ENCODE peak calls at places on chromosomes 1 and 21, in six cellular contexts. F is HCT116, I is GM12878, Q is HepG2, C is K562, T is H1. N is an unnamed sample.

GRCh38 chr1:183236158-183236725 is 50.2 kb downstream of the LAMC2 start:
- DNase-seq in I (no peak), T (no peak), C (no peak), F (no peak), Q (no peak), N (no peak)

GRCh38 chr1:183732251-183732650 is 72.7 kb upstream of the RGL1 start:
- DNase-seq in F (no peak), I (no peak), Q (no peak), C (no peak), T (no peak), N (no peak)

GRCh38 chr1:23575226-23575810 is 16.0 kb upstream of the ID3 start:
- DNase-seq in Q (no peak), I (no peak), C (no peak), T (no peak), F (no peak), N (no peak)

GRCh38 chr21:43974791-43975468 is 37.2 kb upstream of the TRAPPC10 start:
- DNase-seq in F (no peak), T (no peak), C (no peak), I (no peak), Q (no peak), N (no peak)

GRCh38 chr1:22184892-22185612 is 42.2 kb upstream of the WNT4 start:
- DNase-seq in Q (peak; percentile 10), F (no peak), C (no peak), T (no peak), I (no peak), N (peak; percentile 40)

GRCh38 chr1:207060596-207060995 is 7.5 kb downstream of the PFKFB2 start:
- DNase-seq in T (no peak), Q (no peak), I (no peak), F (no peak), C (no peak), N (no peak)

GRCh38 chr1:232426801-232427200 is 203.1 kb downstream of the SIPA1L2 start:
- DNase-seq in F (no peak), T (no peak), C (no peak), Q (no peak), I (no peak), N (no peak)

GRCh38 chr1:186188004-186188539 is 187.0 kb downstream of the TPR start:
- DNase-seq in C (no peak), I (no peak), F (peak; percentile 63), Q (no peak), T (no peak), N (no peak)

GRCh38 chr1:3477241-3478109 is 23.0 kb downstream of the ARHGEF16 start:
- DNase-seq in Q (no peak), C (no peak), F (no peak), I (no peak), T (no peak), N (peak; percentile 73)

GRCh38 chr1:21763236-21763635 is 19.7 kb downstream of the USP48 start:
- DNase-seq in F (no peak), I (no peak), Q (no peak), T (no peak), C (no peak), N (no peak)

GRCh38 chr1:91594383-91595065 is 93.9 kb downstream of the CDC7 start:
- DNase-seq in F (no peak), T (no peak), C (no peak), Q (no peak), I (no peak), N (no peak)

GRCh38 chr21:15804247-15804985 is 74.6 kb downstream of the USP25 start:
- DNase-seq in Q (no peak), C (no peak), T (no peak), I (no peak), F (no peak), N (no peak)

GRCh38 chr1:234699795-234700665 is 90.1 kb upstream of the IRF2BP2 start:
- DNase-seq in Q (no peak), C (peak; percentile 86), I (peak; percentile 83), F (peak; percentile 10), T (no peak), N (peak; percentile 36)
- TF ChIP-seq POLR2AphosphoS5 in Q (no peak), C (peak; percentile 67), I (peak; percentile 23), F (no peak), T (no peak), N (peak; percentile 39)

DNA sequence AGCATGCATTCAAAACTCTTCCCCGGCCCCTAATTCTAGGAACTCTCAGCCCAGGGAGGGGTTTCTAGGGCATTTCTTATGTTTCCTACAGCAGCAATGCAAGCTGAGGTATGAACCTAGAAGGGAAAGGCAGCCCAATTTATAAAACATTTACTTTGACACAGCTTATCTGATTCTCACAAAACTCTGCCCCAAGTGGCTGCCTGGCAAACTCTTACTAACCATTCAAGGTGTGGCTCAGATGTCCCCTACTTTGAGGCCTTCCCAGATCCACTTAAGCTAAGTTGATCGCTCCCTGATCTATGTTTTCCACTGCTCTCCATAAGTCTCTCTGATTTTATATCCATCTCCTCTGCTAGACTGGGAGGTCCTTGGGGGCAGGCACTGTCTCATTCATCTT is 35.4 kb downstream of the AK2 start:
- DNase-seq in T (no peak), Q (no peak), F (no peak), C (peak; percentile 53), I (no peak), N (no peak)
- TF ChIP-seq CTCF in T (no peak), Q (no peak), F (peak; percentile 10), C (peak; percentile 21), I (peak; percentile 52), N (peak; percentile 32)

DNA sequence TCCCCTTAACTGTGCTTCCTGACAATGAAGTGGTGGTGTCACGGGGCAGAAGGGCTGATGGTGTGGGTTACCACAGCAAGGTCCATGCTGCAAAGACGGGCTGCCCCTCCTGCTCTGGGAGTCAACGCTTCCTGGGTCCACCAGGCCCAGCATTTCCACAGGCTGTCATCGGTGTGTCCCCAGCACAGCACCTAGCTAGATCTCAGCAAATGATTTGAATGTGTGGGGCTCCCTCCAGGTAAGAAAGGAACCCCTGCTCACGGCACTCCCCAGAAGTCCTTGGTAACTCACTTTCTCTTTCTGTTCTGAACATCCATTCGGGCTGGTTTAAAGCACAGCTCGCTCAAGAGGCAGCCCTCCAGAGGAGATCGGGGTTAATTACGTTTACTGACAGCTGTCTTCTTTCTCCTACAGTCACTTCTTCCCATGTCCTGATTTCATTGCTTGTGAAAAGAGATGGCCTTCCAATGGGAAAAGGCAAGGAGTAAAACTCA is 27.3 kb downstream of the HIVEP3 start:
- DNase-seq in C (no peak), F (no peak), T (no peak), Q (peak; percentile 10), I (peak; percentile 68), N (peak; percentile 42)
- TF ChIP-seq YY1 in C (no peak), F (no peak), T (no peak), Q (no peak), I (peak; percentile 55), N (no peak)

GRCh38 chr1:11740258-11741192 is 4.6 kb downstream of the AGTRAP start:
- DNase-seq in T (no peak), C (peak; percentile 50), I (no peak), F (no peak), Q (no peak), N (no peak)
- TF ChIP-seq POLR2AphosphoS5 in T (no peak), C (no peak), I (no peak), F (no peak), Q (no peak), N (no peak)

GRCh38 chr1:160987359-160988062 is 32.9 kb upstream of the ITLN2 start:
- DNase-seq in F (no peak), I (no peak), C (no peak), Q (no peak), T (no peak), N (no peak)
- TF ChIP-seq CTCF in F (no peak), I (no peak), C (no peak), Q (no peak), T (no peak), N (no peak)

GRCh38 chr1:31934706-31935629 is 3.2 kb downstream of the PTP4A2 start:
- DNase-seq in C (no peak), I (no peak), T (no peak), Q (no peak), F (no peak), N (no peak)

GRCh38 chr1:31931241-31932225 is 6.6 kb downstream of the PTP4A2 start:
- DNase-seq in I (no peak), Q (no peak), C (no peak), T (no peak), F (no peak), N (no peak)

GRCh38 chr1:31930827-31931226 is 7.3 kb downstream of the PTP4A2 start:
- DNase-seq in Q (no peak), I (no peak), F (no peak), C (no peak), T (no peak), N (no peak)

GRCh38 chr1:31934251-31934650 is 3.9 kb downstream of the PTP4A2 start:
- DNase-seq in T (no peak), I (no peak), Q (no peak), F (no peak), C (no peak), N (no peak)

DNA sequence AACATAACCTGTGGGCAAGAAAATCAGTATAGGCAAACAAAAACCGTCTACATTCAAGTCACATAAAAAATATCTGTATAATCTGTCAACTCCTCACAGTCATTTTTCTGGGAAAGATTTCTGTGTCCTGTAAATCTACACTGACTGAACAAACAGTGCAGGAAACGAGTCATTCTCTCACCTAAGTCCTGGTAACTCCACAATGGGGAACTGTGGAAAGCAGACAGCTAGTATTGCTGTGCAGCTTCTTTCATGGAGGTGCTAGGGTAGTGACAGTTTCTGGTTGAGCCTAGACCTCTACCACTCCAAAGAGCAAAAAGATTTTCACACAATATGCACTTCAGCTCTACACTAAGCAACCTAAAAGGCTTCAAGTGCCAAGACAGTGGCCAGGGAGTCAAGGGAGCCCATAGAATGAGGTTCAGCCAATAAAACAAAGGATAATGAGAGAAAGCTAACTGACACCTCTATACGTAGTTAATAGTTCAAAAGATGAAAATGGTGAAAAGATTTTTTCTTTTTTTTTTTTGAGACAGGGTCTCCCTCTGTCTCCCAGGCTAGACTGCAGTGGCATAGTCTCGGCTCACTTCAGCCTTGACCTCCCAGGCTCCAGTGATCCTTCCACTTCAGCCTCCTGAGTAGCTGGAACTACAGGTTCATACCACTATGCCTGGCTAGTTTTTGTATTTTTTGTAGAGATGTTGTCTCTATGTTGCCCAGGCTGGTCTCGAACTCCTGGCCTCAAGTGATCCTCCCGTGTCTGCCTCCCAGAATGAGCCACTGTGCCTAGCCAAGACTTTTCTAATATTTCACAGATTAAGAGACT is 5.5 kb downstream of the PTP4A2 start:
- DNase-seq in C (no peak), T (no peak), F (no peak), Q (peak; percentile 69), I (no peak), N (no peak)
- TF ChIP-seq YY1 in C (no peak), T (no peak), F (no peak), Q (no peak), I (no peak), N (no peak)

GRCh38 chr1:204763773-204764427 is 78.4 kb upstream of the LRRN2 start:
- DNase-seq in I (peak; percentile 40), Q (peak; percentile 35), C (peak; percentile 89), F (peak; percentile 52), T (peak; percentile 77), N (peak; percentile 81)
- TF ChIP-seq POLR2AphosphoS5 in I (no peak), Q (no peak), C (no peak), F (peak; percentile 27), T (no peak), N (no peak)

N was measured in SK-N-SH.